ENCODE peak calls at places on chromosomes 2 and 18, in seven cellular contexts. Y, I, E, W, U, Z and X are unnamed samples.

GRCh38 chr2:239463541-239464165 is 62.8 kb upstream of the HDAC4 start:
- DNase-seq in Z (no peak), Y (no peak), U (no peak), E (peak), W (no peak), I (no peak), X (no peak)

GRCh38 chr2:98730851-98731708 is at the start of gene MGAT4A:
- DNase-seq in Y (peak), W (peak), E (peak), I (peak), U (peak), Z (peak), X (peak)

GRCh38 chr2:41657231-41657630 is 390.6 kb upstream of the PKDCC start:
- DNase-seq in Y (no peak), U (no peak), W (no peak), E (no peak), Z (no peak), I (no peak), X (no peak)

GRCh38 chr2:145759228-145759940 is 1239.5 kb upstream of the ZEB2 start:
- DNase-seq in Y (no peak), W (no peak), E (no peak), I (no peak), Z (no peak), U (no peak), X (no peak)

GRCh38 chr18:23099621-23100020 is 35.7 kb upstream of the CABLES1 start:
- DNase-seq in Z (no peak), E (no peak), I (no peak), Y (no peak), W (no peak), U (peak), X (peak)

GRCh38 chr2:27381577-27382181 is 1.1 kb upstream of the ZNF513 start:
- DNase-seq in Y (no peak), I (no peak), W (no peak), E (no peak), U (no peak), Z (no peak), X (no peak)

GRCh38 chr2:234425923-234426603 is 70.8 kb downstream of the ARL4C start:
- DNase-seq in W (peak), E (no peak), U (peak), I (no peak), Z (peak), Y (no peak), X (peak)

GRCh38 chr2:232405943-232406510 is 617 bp upstream of the ALPG start:
- DNase-seq in U (peak), E (no peak), Y (no peak), W (no peak), I (no peak), Z (no peak), X (no peak)

GRCh38 chr2:134227666-134228065 is 26.2 kb upstream of the MGAT5 start:
- DNase-seq in W (no peak), Z (no peak), U (no peak), Y (no peak), I (no peak), E (no peak), X (no peak)

GRCh38 chr2:190695739-190696138 is 46.9 kb downstream of the NAB1 start:
- DNase-seq in U (no peak), Z (peak), I (no peak), Y (no peak), E (no peak), W (peak), X (no peak)